ENCODE peak calls at places on chromosomes 4 and X, in four cellular contexts. One of them, this sample, is unnamed. For H3K4me1, the result is how much of the 10 kb centered on the place peaks cover.

GRCh38 chr4:22514001-22514400 is 1.9 kb downstream of the ADGRA3 start:
- DNase-seq in suprapubic skin: no peak
- DNase-seq in gastrocnemius medialis: no peak
- DNase-seq in OCI-LY7: no peak
- DNase-seq in this sample: no peak

GRCh38 chr4:114151-114550 is 10.2 kb upstream of the ZNF718 start:
- DNase-seq in suprapubic skin: no peak
- DNase-seq in gastrocnemius medialis: no peak
- DNase-seq in OCI-LY7: no peak
- DNase-seq in this sample: no peak

GRCh38 chr4:5780831-5781480 is 70.0 kb downstream of the EVC start:
- DNase-seq in suprapubic skin: peak
- DNase-seq in gastrocnemius medialis: no peak
- DNase-seq in OCI-LY7: no peak
- DNase-seq in this sample: no peak

GRCh38 chr4:73922766-73923630 is 53.8 kb downstream of the CXCL1 start:
- DNase-seq in suprapubic skin: no peak
- DNase-seq in gastrocnemius medialis: no peak
- DNase-seq in OCI-LY7: no peak
- DNase-seq in this sample: no peak

GRCh38 chr4:182449960-182450359 is 206.8 kb downstream of the TENM3 start:
- DNase-seq in suprapubic skin: no peak
- DNase-seq in gastrocnemius medialis: no peak
- DNase-seq in OCI-LY7: no peak
- DNase-seq in this sample: no peak

GRCh38 chrX:2342281-2342688 is 158.5 kb downstream of the DHRSX start:
- DNase-seq in suprapubic skin: no peak
- DNase-seq in gastrocnemius medialis: peak
- DNase-seq in OCI-LY7: no peak
- DNase-seq in this sample: no peak

GRCh38 chrX:10447577-10448214 is 172.7 kb downstream of the MID1 start:
- DNase-seq in suprapubic skin: no peak
- DNase-seq in gastrocnemius medialis: no peak
- DNase-seq in OCI-LY7: no peak
- DNase-seq in this sample: no peak

GRCh38 chr4:99855677-99856076 is 38.5 kb downstream of the LAMTOR3 start:
- DNase-seq in suprapubic skin: no peak
- DNase-seq in gastrocnemius medialis: no peak
- DNase-seq in OCI-LY7: peak
- DNase-seq in this sample: no peak

GRCh38 chr4:105092356-105092755 is 54.3 kb upstream of the TET2 start:
- DNase-seq in suprapubic skin: no peak
- DNase-seq in gastrocnemius medialis: no peak
- DNase-seq in OCI-LY7: no peak
- DNase-seq in this sample: no peak

GRCh38 chr4:173490817-173491518 is 39.1 kb downstream of the HAND2 start:
- DNase-seq in suprapubic skin: no peak
- DNase-seq in gastrocnemius medialis: no peak
- DNase-seq in OCI-LY7: no peak
- DNase-seq in this sample: no peak

GRCh38 chrX:11533211-11533651 is 132.5 kb downstream of the ARHGAP6 start:
- DNase-seq in suprapubic skin: no peak
- DNase-seq in gastrocnemius medialis: no peak
- DNase-seq in OCI-LY7: peak
- DNase-seq in this sample: no peak

GRCh38 chr4:15945516-15945915 is 7.0 kb upstream of the FGFBP1 start:
- DNase-seq in suprapubic skin: no peak
- DNase-seq in gastrocnemius medialis: no peak
- DNase-seq in OCI-LY7: no peak
- DNase-seq in this sample: no peak

GRCh38 chr4:108396900-108397299 is 223.5 kb upstream of the RPL34 start:
- DNase-seq in suprapubic skin: no peak
- DNase-seq in gastrocnemius medialis: no peak
- DNase-seq in OCI-LY7: no peak
- DNase-seq in this sample: no peak

GRCh38 chr4:151355155-151355554 is 29.8 kb upstream of the SH3D19 start:
- DNase-seq in suprapubic skin: no peak
- DNase-seq in gastrocnemius medialis: no peak
- DNase-seq in OCI-LY7: no peak
- DNase-seq in this sample: no peak

GRCh38 chr4:63505714-63506460 is 903.4 kb downstream of the TECRL start:
- DNase-seq in suprapubic skin: no peak
- DNase-seq in gastrocnemius medialis: no peak
- DNase-seq in OCI-LY7: no peak
- DNase-seq in this sample: no peak

GRCh38 chrX:41722816-41723215 is 1.2 kb upstream of the GPR82 start:
- DNase-seq in suprapubic skin: no peak
- DNase-seq in gastrocnemius medialis: no peak
- DNase-seq in OCI-LY7: no peak
- DNase-seq in this sample: no peak

GRCh38 chrX:134803551-134804183 is 145.4 kb upstream of the PLAC1 start:
- DNase-seq in suprapubic skin: no peak
- DNase-seq in gastrocnemius medialis: no peak
- DNase-seq in OCI-LY7: no peak
- DNase-seq in this sample: no peak

GRCh38 chr4:78666830-78667258 is 109.3 kb upstream of the BMP2K start:
- DNase-seq in suprapubic skin: no peak
- DNase-seq in gastrocnemius medialis: no peak
- DNase-seq in OCI-LY7: no peak
- DNase-seq in this sample: no peak

GRCh38 chrX:118484216-118484903 is 11.3 kb upstream of the DOCK11 start:
- DNase-seq in suprapubic skin: no peak
- DNase-seq in gastrocnemius medialis: no peak
- DNase-seq in OCI-LY7: no peak
- DNase-seq in this sample: no peak

GRCh38 chr4:1376841-1377605 is 29.2 kb downstream of the NKX1-1 start:
- DNase-seq in suprapubic skin: no peak
- DNase-seq in gastrocnemius medialis: no peak
- DNase-seq in OCI-LY7: no peak
- DNase-seq in this sample: no peak

GRCh38 chr4:41569957-41570356 is 32.0 kb downstream of the LIMCH1 start:
- DNase-seq in suprapubic skin: no peak
- DNase-seq in gastrocnemius medialis: peak
- DNase-seq in OCI-LY7: no peak
- DNase-seq in this sample: no peak

GRCh38 chr4:41572414-41572986 is 34.5 kb downstream of the LIMCH1 start:
- DNase-seq in suprapubic skin: no peak
- DNase-seq in gastrocnemius medialis: no peak
- DNase-seq in OCI-LY7: no peak
- DNase-seq in this sample: no peak

GRCh38 chr4:41561241-41561640 is 23.3 kb downstream of the LIMCH1 start:
- DNase-seq in suprapubic skin: no peak
- DNase-seq in gastrocnemius medialis: no peak
- DNase-seq in OCI-LY7: no peak
- DNase-seq in this sample: no peak

GRCh38 chr4:41571422-41571821 is 33.5 kb downstream of the LIMCH1 start:
- DNase-seq in suprapubic skin: no peak
- DNase-seq in gastrocnemius medialis: no peak
- DNase-seq in OCI-LY7: no peak
- DNase-seq in this sample: no peak

GRCh38 chr4:41567186-41567585 is 29.2 kb downstream of the LIMCH1 start:
- DNase-seq in suprapubic skin: no peak
- DNase-seq in gastrocnemius medialis: no peak
- DNase-seq in OCI-LY7: no peak
- DNase-seq in this sample: no peak
- H3K4me1 ChIP-seq in suprapubic skin: under half
- H3K4me1 ChIP-seq in gastrocnemius medialis: half or more
- H3K4me1 ChIP-seq in OCI-LY7: under half
- H3K4me1 ChIP-seq in this sample: under half

GRCh38 chrX:153640736-153641574 is 6.0 kb upstream of the DUSP9 start:
- DNase-seq in suprapubic skin: no peak
- DNase-seq in gastrocnemius medialis: no peak
- DNase-seq in OCI-LY7: no peak
- DNase-seq in this sample: no peak
- H3K4me3 ChIP-seq in suprapubic skin: no peak
- H3K4me3 ChIP-seq in gastrocnemius medialis: no peak
- H3K4me3 ChIP-seq in OCI-LY7: no peak
- H3K4me3 ChIP-seq in this sample: no peak

GRCh38 chr4:184893836-184894571 is 68.2 kb upstream of the ACSL1 start:
- DNase-seq in suprapubic skin: no peak
- DNase-seq in gastrocnemius medialis: no peak
- DNase-seq in OCI-LY7: no peak
- DNase-seq in this sample: no peak
- H3K27ac ChIP-seq in suprapubic skin: no peak
- H3K27ac ChIP-seq in gastrocnemius medialis: no peak
- H3K27ac ChIP-seq in OCI-LY7: no peak
- H3K27ac ChIP-seq in this sample: no peak

GRCh38 chrX:69236641-69237040 is 71.4 kb upstream of the PJA1 start:
- DNase-seq in suprapubic skin: no peak
- DNase-seq in gastrocnemius medialis: no peak
- DNase-seq in OCI-LY7: no peak
- DNase-seq in this sample: no peak
- H3K4me1 ChIP-seq in suprapubic skin: under half
- H3K4me1 ChIP-seq in gastrocnemius medialis: under half
- H3K4me1 ChIP-seq in OCI-LY7: under half
- H3K4me1 ChIP-seq in this sample: under half

GRCh38 chrX:151153086-151153485 is 23.3 kb upstream of the GPR50 start:
- DNase-seq in suprapubic skin: no peak
- DNase-seq in gastrocnemius medialis: no peak
- DNase-seq in OCI-LY7: no peak
- DNase-seq in this sample: no peak
- H3K4me3 ChIP-seq in suprapubic skin: no peak
- H3K4me3 ChIP-seq in gastrocnemius medialis: no peak
- H3K4me3 ChIP-seq in OCI-LY7: no peak
- H3K4me3 ChIP-seq in this sample: no peak

DNA sequence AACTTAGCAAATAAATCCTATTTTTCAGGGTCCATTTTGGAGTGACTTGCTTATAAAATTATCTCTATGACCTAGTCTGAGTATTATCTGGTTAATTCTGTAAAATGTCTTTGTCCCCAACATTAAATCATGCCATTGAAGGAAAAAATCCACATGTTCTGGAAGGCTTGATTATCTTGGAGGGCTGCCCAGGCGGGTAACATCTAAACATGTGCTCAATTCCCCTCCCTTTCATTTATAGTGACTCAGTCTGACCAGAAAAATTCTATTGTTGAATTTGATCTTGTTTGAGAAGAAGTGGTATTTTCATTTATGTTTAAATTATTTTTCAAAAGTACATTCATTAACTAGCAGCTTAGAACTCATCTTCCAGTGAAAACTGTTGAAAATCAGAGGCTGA is 55.4 kb upstream of the SLC10A7 start:
- DNase-seq in suprapubic skin: no peak
- DNase-seq in gastrocnemius medialis: no peak
- DNase-seq in OCI-LY7: no peak
- DNase-seq in this sample: no peak
- H3K27ac ChIP-seq in suprapubic skin: no peak
- H3K27ac ChIP-seq in gastrocnemius medialis: no peak
- H3K27ac ChIP-seq in OCI-LY7: no peak
- H3K27ac ChIP-seq in this sample: no peak

GRCh38 chrX:153624196-153625091 is 22.6 kb upstream of the DUSP9 start:
- DNase-seq in suprapubic skin: no peak
- DNase-seq in gastrocnemius medialis: no peak
- DNase-seq in OCI-LY7: no peak
- DNase-seq in this sample: no peak

GRCh38 chrX:153626863-153627674 is 19.9 kb upstream of the DUSP9 start:
- DNase-seq in suprapubic skin: no peak
- DNase-seq in gastrocnemius medialis: no peak
- DNase-seq in OCI-LY7: no peak
- DNase-seq in this sample: no peak

GRCh38 chrX:153627675-153628111 is 19.3 kb upstream of the DUSP9 start:
- DNase-seq in suprapubic skin: no peak
- DNase-seq in gastrocnemius medialis: no peak
- DNase-seq in OCI-LY7: no peak
- DNase-seq in this sample: peak

GRCh38 chrX:153625271-153626024 is 21.6 kb upstream of the DUSP9 start:
- DNase-seq in suprapubic skin: no peak
- DNase-seq in gastrocnemius medialis: no peak
- DNase-seq in OCI-LY7: no peak
- DNase-seq in this sample: no peak

GRCh38 chrX:153626025-153626633 is 20.9 kb upstream of the DUSP9 start:
- DNase-seq in suprapubic skin: no peak
- DNase-seq in gastrocnemius medialis: no peak
- DNase-seq in OCI-LY7: no peak
- DNase-seq in this sample: no peak
- H3K4me1 ChIP-seq in suprapubic skin: under half
- H3K4me1 ChIP-seq in gastrocnemius medialis: under half
- H3K4me1 ChIP-seq in OCI-LY7: under half
- H3K4me1 ChIP-seq in this sample: under half

GRCh38 chr4:53113433-53114215 is 251.5 kb downstream of the RASL11B start:
- DNase-seq in suprapubic skin: no peak
- DNase-seq in gastrocnemius medialis: no peak
- DNase-seq in OCI-LY7: no peak
- DNase-seq in this sample: no peak
- H3K4me3 ChIP-seq in suprapubic skin: no peak
- H3K4me3 ChIP-seq in gastrocnemius medialis: no peak
- H3K4me3 ChIP-seq in OCI-LY7: no peak
- H3K4me3 ChIP-seq in this sample: no peak

This sample was measured in lung.